ENCODE peak calls at places on chromosomes 6 and 20, in seven cellular contexts. One of them, this sample, is unnamed.
A peak's percentile ranks its signal among the peaks of the same experiment; 100 is the strongest.

GRCh38 chr20:58135441-58136170 is 92.8 kb downstream of the ANKRD60 start:
- DNase-seq in IMR-90: no peak
- DNase-seq in fibroblast of lung: peak; percentile 16
- DNase-seq in lower lobe of right lung: no peak
- DNase-seq in HepG2: no peak
- DNase-seq in thoracic aorta: no peak
- DNase-seq in cardiac muscle cell: no peak
- DNase-seq in this sample: peak; percentile 60

GRCh38 chr20:10074513-10074912 is 39.7 kb downstream of the ANKEF1 start:
- DNase-seq in fibroblast of lung: peak; percentile 95
- DNase-seq in thoracic aorta: peak; percentile 4
- DNase-seq in cardiac muscle cell: no peak
- DNase-seq in lower lobe of right lung: no peak
- DNase-seq in HepG2: peak; percentile 38
- DNase-seq in IMR-90: peak; percentile 90
- DNase-seq in this sample: peak; percentile 95

GRCh38 chr20:5864873-5865582 is 85.3 kb downstream of the TRMT6 start:
- DNase-seq in cardiac muscle cell: no peak
- DNase-seq in HepG2: no peak
- DNase-seq in IMR-90: peak; percentile 67
- DNase-seq in fibroblast of lung: peak; percentile 66
- DNase-seq in lower lobe of right lung: no peak
- DNase-seq in thoracic aorta: no peak
- DNase-seq in this sample: peak; percentile 65

GRCh38 chr6:116370717-116371383 is at the start of gene DSE:
- DNase-seq in lower lobe of right lung: peak; percentile 87
- DNase-seq in IMR-90: peak; percentile 86
- DNase-seq in cardiac muscle cell: peak; percentile 77
- DNase-seq in HepG2: no peak
- DNase-seq in thoracic aorta: peak; percentile 24
- DNase-seq in fibroblast of lung: peak; percentile 88
- DNase-seq in this sample: no peak

GRCh38 chr6:125953502-125953875 is 3.1 kb upstream of the HINT3 start:
- DNase-seq in cardiac muscle cell: no peak
- DNase-seq in IMR-90: no peak
- DNase-seq in fibroblast of lung: no peak
- DNase-seq in HepG2: peak; percentile 74
- DNase-seq in lower lobe of right lung: peak; percentile 45
- DNase-seq in thoracic aorta: no peak
- DNase-seq in this sample: no peak

GRCh38 chr6:152055517-152055916 is 248.0 kb downstream of the ESR1 start:
- DNase-seq in thoracic aorta: no peak
- DNase-seq in lower lobe of right lung: no peak
- DNase-seq in fibroblast of lung: no peak
- DNase-seq in cardiac muscle cell: no peak
- DNase-seq in HepG2: no peak
- DNase-seq in IMR-90: no peak
- DNase-seq in this sample: no peak

GRCh38 chr20:10739575-10739974 is 65.8 kb upstream of the JAG1 start:
- DNase-seq in fibroblast of lung: no peak
- DNase-seq in IMR-90: no peak
- DNase-seq in HepG2: no peak
- DNase-seq in thoracic aorta: no peak
- DNase-seq in cardiac muscle cell: no peak
- DNase-seq in lower lobe of right lung: no peak
- DNase-seq in this sample: peak; percentile 85

GRCh38 chr6:165889636-165890403 is 226.8 kb upstream of the PDE10A start:
- DNase-seq in fibroblast of lung: peak; percentile 21
- DNase-seq in lower lobe of right lung: no peak
- DNase-seq in thoracic aorta: no peak
- DNase-seq in cardiac muscle cell: peak; percentile 63
- DNase-seq in HepG2: peak; percentile 35
- DNase-seq in IMR-90: peak; percentile 68
- DNase-seq in this sample: no peak

GRCh38 chr6:169851641-169852503 is 100.5 kb downstream of the ERMARD start:
- DNase-seq in fibroblast of lung: peak; percentile 25
- DNase-seq in cardiac muscle cell: no peak
- DNase-seq in IMR-90: no peak
- DNase-seq in HepG2: no peak
- DNase-seq in thoracic aorta: no peak
- DNase-seq in lower lobe of right lung: no peak
- DNase-seq in this sample: peak; percentile 49

GRCh38 chr20:52303281-52303950 is 111.8 kb upstream of the ZFP64 start:
- DNase-seq in fibroblast of lung: no peak
- DNase-seq in HepG2: no peak
- DNase-seq in thoracic aorta: no peak
- DNase-seq in cardiac muscle cell: no peak
- DNase-seq in lower lobe of right lung: no peak
- DNase-seq in IMR-90: no peak
- DNase-seq in this sample: no peak

GRCh38 chr6:114085206-114085605 is 114.3 kb upstream of the HDAC2 start:
- DNase-seq in fibroblast of lung: peak; percentile 89
- DNase-seq in HepG2: no peak
- DNase-seq in IMR-90: peak; percentile 28
- DNase-seq in cardiac muscle cell: no peak
- DNase-seq in thoracic aorta: no peak
- DNase-seq in lower lobe of right lung: no peak
- DNase-seq in this sample: no peak

GRCh38 chr20:57647933-57648785 is 27.9 kb upstream of the ZBP1 start:
- DNase-seq in lower lobe of right lung: peak; percentile 20
- DNase-seq in fibroblast of lung: no peak
- DNase-seq in HepG2: no peak
- DNase-seq in IMR-90: no peak
- DNase-seq in cardiac muscle cell: no peak
- DNase-seq in thoracic aorta: no peak
- DNase-seq in this sample: no peak

GRCh38 chr20:11001767-11002540 is 328.2 kb upstream of the JAG1 start:
- DNase-seq in fibroblast of lung: peak; percentile 74
- DNase-seq in thoracic aorta: no peak
- DNase-seq in IMR-90: peak; percentile 56
- DNase-seq in HepG2: peak; percentile 74
- DNase-seq in lower lobe of right lung: no peak
- DNase-seq in cardiac muscle cell: no peak
- DNase-seq in this sample: peak; percentile 100

GRCh38 chr20:23128461-23129125 is 42.5 kb upstream of the CD93 start:
- DNase-seq in fibroblast of lung: no peak
- DNase-seq in IMR-90: no peak
- DNase-seq in cardiac muscle cell: no peak
- DNase-seq in thoracic aorta: no peak
- DNase-seq in HepG2: no peak
- DNase-seq in lower lobe of right lung: no peak
- DNase-seq in this sample: no peak

GRCh38 chr6:28980797-28981390 is 24.2 kb downstream of the ZNF311 start:
- DNase-seq in cardiac muscle cell: peak; percentile 85
- DNase-seq in HepG2: peak; percentile 100
- DNase-seq in lower lobe of right lung: no peak
- DNase-seq in fibroblast of lung: peak; percentile 79
- DNase-seq in IMR-90: peak; percentile 77
- DNase-seq in thoracic aorta: no peak
- DNase-seq in this sample: peak; percentile 72

GRCh38 chr6:28981833-28982475 is 23.2 kb downstream of the ZNF311 start:
- DNase-seq in lower lobe of right lung: peak; percentile 76
- DNase-seq in fibroblast of lung: peak; percentile 84
- DNase-seq in thoracic aorta: peak; percentile 72
- DNase-seq in IMR-90: peak; percentile 87
- DNase-seq in HepG2: peak; percentile 98
- DNase-seq in cardiac muscle cell: peak; percentile 93
- DNase-seq in this sample: peak; percentile 93

GRCh38 chr6:28983838-28984237 is 21.3 kb downstream of the ZNF311 start:
- DNase-seq in fibroblast of lung: no peak
- DNase-seq in lower lobe of right lung: no peak
- DNase-seq in HepG2: no peak
- DNase-seq in cardiac muscle cell: no peak
- DNase-seq in IMR-90: no peak
- DNase-seq in thoracic aorta: no peak
- DNase-seq in this sample: no peak

GRCh38 chr6:28981391-28981832 is 23.7 kb downstream of the ZNF311 start:
- DNase-seq in HepG2: peak; percentile 82
- DNase-seq in lower lobe of right lung: no peak
- DNase-seq in thoracic aorta: no peak
- DNase-seq in cardiac muscle cell: peak; percentile 80
- DNase-seq in fibroblast of lung: peak; percentile 36
- DNase-seq in IMR-90: peak; percentile 59
- DNase-seq in this sample: peak; percentile 27

GRCh38 chr6:28982476-28983266 is 22.4 kb downstream of the ZNF311 start:
- DNase-seq in HepG2: peak; percentile 87
- DNase-seq in cardiac muscle cell: peak; percentile 73
- DNase-seq in lower lobe of right lung: no peak
- DNase-seq in fibroblast of lung: peak; percentile 68
- DNase-seq in thoracic aorta: no peak
- DNase-seq in IMR-90: peak; percentile 67
- DNase-seq in this sample: peak; percentile 47
- TF ChIP-seq CTCF in HepG2: peak; percentile 18
- TF ChIP-seq CTCF in cardiac muscle cell: peak; percentile 26
- TF ChIP-seq CTCF in lower lobe of right lung: no peak
- TF ChIP-seq CTCF in fibroblast of lung: no peak
- TF ChIP-seq CTCF in thoracic aorta: no peak
- TF ChIP-seq CTCF in IMR-90: peak; percentile 16
- TF ChIP-seq CTCF in this sample: peak; percentile 33

GRCh38 chr6:30884521-30885480 is 482 bp downstream of the DDR1 start:
- DNase-seq in fibroblast of lung: peak; percentile 40
- DNase-seq in HepG2: no peak
- DNase-seq in IMR-90: peak; percentile 15
- DNase-seq in cardiac muscle cell: peak; percentile 75
- DNase-seq in lower lobe of right lung: no peak
- DNase-seq in thoracic aorta: no peak
- DNase-seq in this sample: peak; percentile 67

GRCh38 chr6:30883743-30884520 is at the start of gene DDR1:
- DNase-seq in cardiac muscle cell: peak; percentile 85
- DNase-seq in HepG2: peak; percentile 38
- DNase-seq in fibroblast of lung: peak; percentile 60
- DNase-seq in lower lobe of right lung: peak; percentile 76
- DNase-seq in thoracic aorta: no peak
- DNase-seq in IMR-90: peak; percentile 54
- DNase-seq in this sample: peak; percentile 73

GRCh38 chr6:30886897-30887255 is 2.6 kb downstream of the DDR1 start:
- DNase-seq in HepG2: no peak
- DNase-seq in fibroblast of lung: no peak
- DNase-seq in IMR-90: no peak
- DNase-seq in lower lobe of right lung: no peak
- DNase-seq in thoracic aorta: no peak
- DNase-seq in cardiac muscle cell: no peak
- DNase-seq in this sample: no peak

GRCh38 chr6:30885999-30886896 is 1.9 kb downstream of the DDR1 start:
- DNase-seq in thoracic aorta: no peak
- DNase-seq in fibroblast of lung: peak; percentile 79
- DNase-seq in cardiac muscle cell: peak; percentile 19
- DNase-seq in lower lobe of right lung: no peak
- DNase-seq in IMR-90: peak; percentile 79
- DNase-seq in HepG2: peak; percentile 95
- DNase-seq in this sample: peak; percentile 92

DNA sequence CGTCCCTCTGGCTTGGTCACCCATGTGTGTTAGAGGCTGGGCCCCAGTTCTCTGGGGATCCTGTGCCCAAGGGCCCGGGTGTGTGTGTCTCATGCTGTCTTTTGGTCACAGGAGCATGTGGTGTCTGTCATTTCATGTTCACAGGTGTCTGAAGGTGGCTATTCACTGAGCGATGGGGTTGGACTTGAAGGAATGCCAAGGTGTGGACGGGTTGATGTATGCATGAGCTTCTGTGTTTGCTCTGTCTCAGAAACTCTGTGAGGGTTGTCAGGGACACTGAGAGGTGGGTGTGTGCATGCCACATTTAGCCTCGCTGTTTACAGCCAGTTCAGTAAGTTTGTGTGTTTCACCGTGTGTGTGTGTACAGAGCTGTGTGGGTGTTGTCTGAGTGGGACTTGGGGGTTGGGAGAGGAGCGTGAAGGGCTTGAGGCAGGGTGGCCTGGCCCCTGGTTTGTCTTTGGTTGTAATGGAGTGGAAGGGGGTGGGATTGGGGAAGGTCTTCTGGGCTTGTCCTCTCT is 1.2 kb downstream of the DDR1 start:
- DNase-seq in cardiac muscle cell: peak; percentile 59
- DNase-seq in fibroblast of lung: peak; percentile 32
- DNase-seq in HepG2: peak; percentile 70
- DNase-seq in lower lobe of right lung: no peak
- DNase-seq in thoracic aorta: no peak
- DNase-seq in IMR-90: peak; percentile 18
- DNase-seq in this sample: peak; percentile 68
- H3K4me1 ChIP-seq in cardiac muscle cell: peaks cover 53% of the 10 kb centered on the region
- H3K4me1 ChIP-seq in fibroblast of lung: peaks cover 23% of the 10 kb centered on the region
- H3K4me1 ChIP-seq in HepG2: peaks cover 56% of the 10 kb centered on the region
- H3K4me1 ChIP-seq in lower lobe of right lung: peaks cover 40% of the 10 kb centered on the region
- H3K4me1 ChIP-seq in thoracic aorta: peaks cover 43% of the 10 kb centered on the region
- H3K4me1 ChIP-seq in IMR-90: peaks cover 48% of the 10 kb centered on the region
- H3K4me1 ChIP-seq in this sample: peaks cover 39% of the 10 kb centered on the region

DNA sequence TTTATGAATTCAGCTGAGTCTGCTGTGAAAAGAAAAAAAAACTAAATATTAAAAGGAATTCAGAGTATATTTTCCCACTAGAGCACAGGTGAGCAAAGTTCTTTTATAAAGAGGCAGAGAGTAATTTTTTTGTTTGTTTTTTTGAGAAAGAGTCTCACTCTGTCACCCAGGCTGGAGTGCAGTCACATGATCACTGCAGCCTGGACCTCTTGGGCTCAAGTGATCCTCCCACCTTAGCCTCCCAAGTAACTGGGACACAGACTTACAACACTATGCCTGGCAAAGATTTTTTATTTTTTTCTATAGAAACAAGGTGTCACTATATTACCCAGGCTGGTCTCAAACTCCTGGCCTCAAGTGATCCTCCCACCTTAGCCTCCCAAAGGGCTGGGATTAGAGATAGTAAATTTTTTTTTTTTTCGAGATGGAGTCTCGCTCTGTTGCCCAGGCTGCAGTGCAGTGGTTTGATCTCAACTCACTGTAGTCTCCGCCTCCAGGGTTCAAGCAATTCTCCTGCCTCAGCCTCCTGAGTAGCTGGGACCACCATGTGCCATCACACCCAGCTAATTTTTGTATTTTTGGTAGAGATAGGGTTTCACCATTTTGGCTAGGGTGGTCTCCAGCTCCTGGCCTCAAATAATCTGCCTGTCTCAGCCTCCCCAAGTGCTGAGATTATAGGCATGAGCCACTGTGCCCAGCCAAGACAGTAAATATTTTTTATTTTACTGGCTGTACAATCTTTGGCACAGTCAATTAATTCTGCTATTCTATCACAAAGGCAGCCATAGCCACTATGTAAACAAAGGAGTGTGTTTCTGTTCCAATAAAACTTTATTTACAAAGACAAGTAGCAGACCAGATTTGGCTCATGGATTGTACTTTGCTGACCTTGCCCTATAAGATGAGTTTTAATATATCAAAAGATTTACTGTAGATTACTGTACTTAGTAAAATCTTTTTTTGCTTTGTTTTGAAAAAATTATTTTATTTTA is 14.5 kb upstream of the B4GALT5 start:
- DNase-seq in thoracic aorta: no peak
- DNase-seq in IMR-90: no peak
- DNase-seq in HepG2: no peak
- DNase-seq in fibroblast of lung: no peak
- DNase-seq in cardiac muscle cell: no peak
- DNase-seq in lower lobe of right lung: no peak
- DNase-seq in this sample: no peak
- H3K27ac ChIP-seq in thoracic aorta: no peak overlapping the region
- H3K27ac ChIP-seq in IMR-90: no peak overlapping the region
- H3K27ac ChIP-seq in HepG2: no peak overlapping the region
- H3K27ac ChIP-seq in fibroblast of lung: no peak overlapping the region
- H3K27ac ChIP-seq in cardiac muscle cell: no peak overlapping the region
- H3K27ac ChIP-seq in lower lobe of right lung: peak overlapping the region; percentile 41
- H3K27ac ChIP-seq in this sample: no peak overlapping the region

GRCh38 chr6:108074359-108075144 is at the start of gene OSTM1:
- DNase-seq in cardiac muscle cell: peak; percentile 93
- DNase-seq in lower lobe of right lung: peak; percentile 94
- DNase-seq in fibroblast of lung: peak; percentile 84
- DNase-seq in HepG2: peak; percentile 77
- DNase-seq in thoracic aorta: peak; percentile 44
- DNase-seq in IMR-90: peak; percentile 82
- DNase-seq in this sample: peak; percentile 57
- TF ChIP-seq CTCF in cardiac muscle cell: no peak
- TF ChIP-seq CTCF in lower lobe of right lung: no peak
- TF ChIP-seq CTCF in fibroblast of lung: no peak
- TF ChIP-seq CTCF in HepG2: peak; percentile 6
- TF ChIP-seq CTCF in thoracic aorta: no peak
- TF ChIP-seq CTCF in IMR-90: no peak
- TF ChIP-seq CTCF in this sample: no peak

This sample was measured in foreskin keratinocyte.